ENCODE peak calls at places on chromosomes 4 and X, in six cellular contexts. L, C, X, J, D and V are unnamed samples.

GRCh38 chr4:24846716-24847115 is 51.3 kb downstream of the SOD3 start:
- DNase-seq in X (no peak), D (no peak), C (no peak), L (no peak), J (no peak), V (no peak)

GRCh38 chr4:154958621-154959358 is 177.7 kb downstream of the RBM46 start:
- DNase-seq in C (no peak), J (no peak), D (peak), X (no peak), L (peak), V (no peak)

GRCh38 chr4:11281720-11282119 is 147.0 kb downstream of the HS3ST1 start:
- DNase-seq in J (no peak), D (no peak), X (no peak), L (no peak), C (no peak), V (no peak)

GRCh38 chr4:20192754-20193521 is 58.8 kb upstream of the SLIT2 start:
- DNase-seq in J (no peak), X (no peak), D (peak), C (no peak), L (no peak), V (no peak)

GRCh38 chr4:42627887-42628646 is 28.8 kb downstream of the ATP8A1 start:
- DNase-seq in C (peak), J (no peak), L (no peak), X (no peak), D (no peak), V (no peak)

GRCh38 chr4:169058312-169058711 is 48.3 kb upstream of the CBR4 start:
- DNase-seq in J (no peak), X (no peak), D (no peak), L (no peak), C (no peak), V (peak)

GRCh38 chr4:67084801-67085200 is 460.5 kb downstream of the CENPC start:
- DNase-seq in X (no peak), J (no peak), L (no peak), D (no peak), C (no peak), V (no peak)

GRCh38 chr4:3715251-3716033 is 50.7 kb upstream of the ADRA2C start:
- DNase-seq in X (no peak), D (no peak), C (no peak), L (no peak), J (no peak), V (no peak)

GRCh38 chr4:133096972-133097371 is 52.1 kb upstream of the PCDH10 start:
- DNase-seq in C (no peak), J (no peak), L (no peak), X (no peak), D (no peak), V (no peak)

GRCh38 chrX:34146906-34147305 is 14.8 kb upstream of the FAM47A start:
- DNase-seq in D (no peak), X (peak), J (no peak), C (no peak), L (no peak), V (no peak)

GRCh38 chr4:128859887-128860774 is 50.6 kb downstream of the JADE1 start:
- DNase-seq in X (no peak), L (peak), C (no peak), D (no peak), J (no peak), V (peak)

GRCh38 chr4:106369456-106370060 is 980 bp upstream of the GIMD1 start:
- DNase-seq in C (peak), J (peak), D (peak), L (peak), X (no peak), V (peak)

GRCh38 chr4:7766661-7767345 is 172.9 kb downstream of the AFAP1 start:
- DNase-seq in D (no peak), X (no peak), L (no peak), J (no peak), C (no peak), V (no peak)

GRCh38 chr4:40180356-40180755 is 16.5 kb upstream of the RHOH start:
- DNase-seq in C (no peak), X (no peak), L (peak), J (peak), D (peak), V (peak)

GRCh38 chr4:156378053-156378665 is 424.5 kb upstream of the CTSO start:
- DNase-seq in L (peak), J (peak), C (no peak), X (no peak), D (peak), V (peak)

GRCh38 chr4:118988635-118988972 is 100.0 kb downstream of the SYNPO2 start:
- DNase-seq in C (no peak), J (no peak), L (no peak), D (no peak), X (no peak), V (no peak)

GRCh38 chr4:164204434-164204833 is 549.5 kb upstream of the SMIM31 start:
- DNase-seq in C (no peak), L (no peak), J (peak), D (peak), X (no peak), V (peak)

GRCh38 chrX:154596290-154596929 is 11.5 kb downstream of the CTAG1A start:
- DNase-seq in L (peak), J (peak), D (peak), C (no peak), X (peak), V (peak)

GRCh38 chr4:111992604-111993151 is 152.6 kb upstream of the FAM241A start:
- DNase-seq in J (no peak), X (no peak), C (no peak), D (no peak), L (no peak), V (no peak)

GRCh38 chr4:61958591-61958990 is 758.5 kb downstream of the ADGRL3 start:
- DNase-seq in C (no peak), X (no peak), D (no peak), J (no peak), L (no peak), V (no peak)

GRCh38 chr4:93710847-93711430 is 117.6 kb upstream of the ATOH1 start:
- DNase-seq in C (no peak), X (no peak), L (no peak), D (no peak), J (no peak), V (no peak)

GRCh38 chr4:82678046-82678445 is 116.3 kb upstream of the TMEM150C start:
- DNase-seq in C (no peak), D (no peak), J (no peak), X (no peak), L (peak), V (no peak)

GRCh38 chr4:75912968-75913367 is 10.7 kb upstream of the PPEF2 start:
- DNase-seq in C (no peak), D (no peak), X (no peak), J (no peak), L (no peak), V (no peak)

GRCh38 chr4:139872274-139872673 is 206.7 kb downstream of the MGST2 start:
- DNase-seq in D (peak), C (no peak), L (peak), X (no peak), J (peak), V (peak)

GRCh38 chr4:145739840-145740239 is 59.9 kb downstream of the C4orf51 start:
- DNase-seq in J (no peak), C (no peak), X (no peak), D (no peak), L (no peak), V (no peak)

GRCh38 chr4:34193451-34194154 is 2050.7 kb downstream of the ARAP2 start:
- DNase-seq in J (no peak), C (no peak), L (peak), X (no peak), D (peak), V (no peak)

GRCh38 chr4:40066651-40067050 is 10.0 kb downstream of the N4BP2 start:
- DNase-seq in D (no peak), J (no peak), C (no peak), L (no peak), X (no peak), V (no peak)

GRCh38 chr4:37844204-37844603 is 17.7 kb downstream of the PGM2 start:
- DNase-seq in C (no peak), D (no peak), J (no peak), X (no peak), L (no peak), V (no peak)

GRCh38 chr4:141636077-141636770 is at the start of gene IL15:
- DNase-seq in D (peak), L (peak), J (peak), C (peak), X (peak), V (peak)